ENCODE peak calls at places on chromosome 18, in eight cellular contexts. One of them, this sample, is unnamed.

GRCh38 chr18:13566941-13567762 is 159.2 kb downstream of the FAM210A start:
- DNase-seq in breast epithelium: no peak
- DNase-seq in Peyer's patch: peak
- DNase-seq in transverse colon: peak
- DNase-seq in ovary: no peak
- DNase-seq in NB4: no peak
- DNase-seq in IMR-90: no peak
- DNase-seq in adrenal gland: peak
- DNase-seq in this sample: no peak

GRCh38 chr18:44143054-44143453 is 537.6 kb upstream of the SETBP1 start:
- DNase-seq in breast epithelium: no peak
- DNase-seq in Peyer's patch: no peak
- DNase-seq in transverse colon: no peak
- DNase-seq in ovary: no peak
- DNase-seq in NB4: no peak
- DNase-seq in IMR-90: no peak
- DNase-seq in adrenal gland: no peak
- DNase-seq in this sample: no peak

GRCh38 chr18:26546875-26547301 is 1.5 kb downstream of the KCTD1 start:
- DNase-seq in breast epithelium: no peak
- DNase-seq in Peyer's patch: no peak
- DNase-seq in transverse colon: no peak
- DNase-seq in ovary: peak
- DNase-seq in NB4: no peak
- DNase-seq in IMR-90: no peak
- DNase-seq in adrenal gland: no peak
- DNase-seq in this sample: no peak

GRCh38 chr18:51149605-51150429 is 47.7 kb downstream of the MEX3C start:
- DNase-seq in breast epithelium: no peak
- DNase-seq in Peyer's patch: peak
- DNase-seq in transverse colon: no peak
- DNase-seq in ovary: no peak
- DNase-seq in NB4: no peak
- DNase-seq in IMR-90: peak
- DNase-seq in adrenal gland: peak
- DNase-seq in this sample: no peak

GRCh38 chr18:7467708-7468466 is 99.2 kb upstream of the PTPRM start:
- DNase-seq in breast epithelium: no peak
- DNase-seq in Peyer's patch: no peak
- DNase-seq in transverse colon: no peak
- DNase-seq in ovary: no peak
- DNase-seq in NB4: no peak
- DNase-seq in IMR-90: peak
- DNase-seq in adrenal gland: no peak
- DNase-seq in this sample: no peak

GRCh38 chr18:59265246-59266018 is 7.8 kb downstream of the RAX start:
- DNase-seq in breast epithelium: no peak
- DNase-seq in Peyer's patch: no peak
- DNase-seq in transverse colon: no peak
- DNase-seq in ovary: no peak
- DNase-seq in NB4: no peak
- DNase-seq in IMR-90: no peak
- DNase-seq in adrenal gland: no peak
- DNase-seq in this sample: no peak

GRCh38 chr18:70355620-70356385 is 67.0 kb downstream of the SOCS6 start:
- DNase-seq in breast epithelium: no peak
- DNase-seq in Peyer's patch: no peak
- DNase-seq in transverse colon: no peak
- DNase-seq in ovary: no peak
- DNase-seq in NB4: no peak
- DNase-seq in IMR-90: no peak
- DNase-seq in adrenal gland: no peak
- DNase-seq in this sample: no peak

GRCh38 chr18:44229693-44230108 is 451.0 kb upstream of the SETBP1 start:
- DNase-seq in breast epithelium: peak
- DNase-seq in Peyer's patch: peak
- DNase-seq in transverse colon: peak
- DNase-seq in ovary: peak
- DNase-seq in NB4: no peak
- DNase-seq in IMR-90: peak
- DNase-seq in adrenal gland: peak
- DNase-seq in this sample: no peak

GRCh38 chr18:32674491-32674890 is 98.3 kb downstream of the KLHL14 start:
- DNase-seq in breast epithelium: no peak
- DNase-seq in Peyer's patch: no peak
- DNase-seq in transverse colon: no peak
- DNase-seq in ovary: no peak
- DNase-seq in NB4: peak
- DNase-seq in IMR-90: no peak
- DNase-seq in adrenal gland: no peak
- DNase-seq in this sample: no peak

GRCh38 chr18:63890950-63891304 is 3.4 kb downstream of the SERPINB2 start:
- DNase-seq in breast epithelium: no peak
- DNase-seq in Peyer's patch: no peak
- DNase-seq in transverse colon: no peak
- DNase-seq in ovary: no peak
- DNase-seq in NB4: peak
- DNase-seq in IMR-90: peak
- DNase-seq in adrenal gland: no peak
- DNase-seq in this sample: no peak

GRCh38 chr18:32351014-32351413 is 119.7 kb downstream of the GAREM1 start:
- DNase-seq in breast epithelium: no peak
- DNase-seq in Peyer's patch: no peak
- DNase-seq in transverse colon: no peak
- DNase-seq in ovary: no peak
- DNase-seq in NB4: no peak
- DNase-seq in IMR-90: peak
- DNase-seq in adrenal gland: no peak
- DNase-seq in this sample: no peak

GRCh38 chr18:2070636-2071035 is 500.7 kb downstream of the METTL4 start:
- DNase-seq in breast epithelium: no peak
- DNase-seq in Peyer's patch: no peak
- DNase-seq in transverse colon: no peak
- DNase-seq in ovary: no peak
- DNase-seq in NB4: no peak
- DNase-seq in IMR-90: no peak
- DNase-seq in adrenal gland: no peak
- DNase-seq in this sample: no peak

GRCh38 chr18:159037-159652 is 788 bp downstream of the USP14 start:
- DNase-seq in breast epithelium: no peak
- DNase-seq in Peyer's patch: no peak
- DNase-seq in transverse colon: no peak
- DNase-seq in ovary: no peak
- DNase-seq in NB4: peak
- DNase-seq in IMR-90: peak
- DNase-seq in adrenal gland: no peak
- DNase-seq in this sample: no peak

GRCh38 chr18:65990944-65991708 is 240.3 kb downstream of the CDH7 start:
- DNase-seq in breast epithelium: no peak
- DNase-seq in Peyer's patch: no peak
- DNase-seq in transverse colon: no peak
- DNase-seq in ovary: no peak
- DNase-seq in NB4: no peak
- DNase-seq in IMR-90: no peak
- DNase-seq in adrenal gland: no peak
- DNase-seq in this sample: no peak

GRCh38 chr18:57835904-57836303 is 32.8 kb upstream of the ATP8B1 start:
- DNase-seq in breast epithelium: no peak
- DNase-seq in Peyer's patch: no peak
- DNase-seq in transverse colon: no peak
- DNase-seq in ovary: no peak
- DNase-seq in NB4: no peak
- DNase-seq in IMR-90: no peak
- DNase-seq in adrenal gland: no peak
- DNase-seq in this sample: no peak

GRCh38 chr18:61833387-61833786 is 59.4 kb downstream of the RNF152 start:
- DNase-seq in breast epithelium: no peak
- DNase-seq in Peyer's patch: no peak
- DNase-seq in transverse colon: no peak
- DNase-seq in ovary: no peak
- DNase-seq in NB4: peak
- DNase-seq in IMR-90: peak
- DNase-seq in adrenal gland: no peak
- DNase-seq in this sample: no peak

GRCh38 chr18:57518533-57518932 is 68.0 kb downstream of the FECH start:
- DNase-seq in breast epithelium: no peak
- DNase-seq in Peyer's patch: peak
- DNase-seq in transverse colon: peak
- DNase-seq in ovary: no peak
- DNase-seq in NB4: no peak
- DNase-seq in IMR-90: no peak
- DNase-seq in adrenal gland: no peak
- DNase-seq in this sample: peak

GRCh38 chr18:8659609-8660242 is 45.6 kb upstream of the MTCL1 start:
- DNase-seq in breast epithelium: no peak
- DNase-seq in Peyer's patch: no peak
- DNase-seq in transverse colon: no peak
- DNase-seq in ovary: no peak
- DNase-seq in NB4: no peak
- DNase-seq in IMR-90: no peak
- DNase-seq in adrenal gland: no peak
- DNase-seq in this sample: no peak

DNA sequence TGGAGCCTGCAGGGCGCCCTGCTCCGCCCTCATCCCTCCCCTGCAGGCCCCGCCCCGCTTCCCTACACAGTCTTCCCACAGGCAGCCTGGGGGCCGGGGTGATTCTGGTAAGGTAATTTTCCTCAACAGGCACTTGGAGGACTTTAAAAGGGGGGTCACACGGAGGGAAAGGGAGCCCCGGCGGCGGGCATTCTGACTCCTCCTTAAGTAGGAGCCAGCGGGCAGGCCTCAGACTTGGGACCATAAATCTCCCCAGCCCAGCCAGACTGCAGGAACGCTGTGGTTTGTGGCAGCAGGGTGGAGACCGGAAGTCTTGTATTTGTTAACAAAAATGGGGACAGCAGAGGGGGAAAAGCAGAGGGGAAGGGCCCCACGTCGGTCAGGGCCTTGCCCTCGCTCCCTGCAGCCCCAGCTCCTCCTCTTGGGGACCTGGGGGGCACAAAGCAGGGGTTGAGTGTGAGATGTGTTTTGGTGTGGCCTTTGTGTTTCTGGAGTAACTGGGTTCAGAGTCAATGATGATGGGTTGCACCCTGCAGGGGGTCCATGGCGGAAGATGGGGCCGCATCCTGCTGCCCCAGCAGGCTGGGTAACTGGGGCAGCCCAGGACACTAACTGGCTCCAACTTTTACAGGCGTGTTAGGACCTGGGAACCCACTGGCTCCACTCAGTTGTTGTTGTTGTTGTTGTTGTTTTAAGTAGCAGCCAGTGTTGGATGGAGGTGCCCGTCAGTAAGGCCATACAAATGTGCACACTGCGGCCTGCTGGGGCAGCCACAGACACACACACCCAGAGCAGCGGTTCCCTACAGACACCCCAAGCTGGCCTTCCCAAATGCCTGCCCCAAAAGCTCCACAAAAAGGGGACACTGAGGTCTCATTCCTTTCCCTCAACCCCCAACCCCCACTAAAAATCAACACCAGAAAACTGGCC is 27.7 kb downstream of the SMAD7 start:
- DNase-seq in breast epithelium: no peak
- DNase-seq in Peyer's patch: peak
- DNase-seq in transverse colon: peak
- DNase-seq in ovary: peak
- DNase-seq in NB4: peak
- DNase-seq in IMR-90: peak
- DNase-seq in adrenal gland: peak
- DNase-seq in this sample: peak
- H3K4me3 ChIP-seq in breast epithelium: peak
- H3K4me3 ChIP-seq in Peyer's patch: peak
- H3K4me3 ChIP-seq in transverse colon: peak
- H3K4me3 ChIP-seq in ovary: peak
- H3K4me3 ChIP-seq in NB4: no peak
- H3K4me3 ChIP-seq in IMR-90: no peak
- H3K4me3 ChIP-seq in adrenal gland: no peak
- H3K4me3 ChIP-seq in this sample: peak

GRCh38 chr18:49886891-49887764 is 73.8 kb upstream of the ACAA2 start:
- DNase-seq in breast epithelium: no peak
- DNase-seq in Peyer's patch: no peak
- DNase-seq in transverse colon: no peak
- DNase-seq in ovary: no peak
- DNase-seq in NB4: peak
- DNase-seq in IMR-90: no peak
- DNase-seq in adrenal gland: no peak
- DNase-seq in this sample: no peak
- TF ChIP-seq CTCF in breast epithelium: no peak
- TF ChIP-seq CTCF in Peyer's patch: no peak
- TF ChIP-seq CTCF in transverse colon: no peak
- TF ChIP-seq CTCF in ovary: no peak
- TF ChIP-seq CTCF in NB4: no peak
- TF ChIP-seq CTCF in IMR-90: no peak
- TF ChIP-seq CTCF in adrenal gland: no peak
- TF ChIP-seq CTCF in this sample: no peak

GRCh38 chr18:3667255-3668137 is 217.5 kb downstream of the TGIF1 start:
- DNase-seq in breast epithelium: no peak
- DNase-seq in Peyer's patch: no peak
- DNase-seq in transverse colon: no peak
- DNase-seq in ovary: no peak
- DNase-seq in NB4: no peak
- DNase-seq in IMR-90: no peak
- DNase-seq in adrenal gland: no peak
- DNase-seq in this sample: no peak
- TF ChIP-seq POLR2A in breast epithelium: no peak
- TF ChIP-seq POLR2A in Peyer's patch: no peak
- TF ChIP-seq POLR2A in transverse colon: no peak
- TF ChIP-seq POLR2A in ovary: no peak
- TF ChIP-seq POLR2A in NB4: no peak
- TF ChIP-seq POLR2A in IMR-90: no peak
- TF ChIP-seq POLR2A in adrenal gland: no peak
- TF ChIP-seq POLR2A in this sample: no peak

GRCh38 chr18:23585007-23585871 is 1.1 kb downstream of the NPC1 start:
- DNase-seq in breast epithelium: no peak
- DNase-seq in Peyer's patch: peak
- DNase-seq in transverse colon: peak
- DNase-seq in ovary: no peak
- DNase-seq in NB4: peak
- DNase-seq in IMR-90: no peak
- DNase-seq in adrenal gland: peak
- DNase-seq in this sample: peak

GRCh38 chr18:23588836-23589560 is 2.7 kb upstream of the NPC1 start:
- DNase-seq in breast epithelium: no peak
- DNase-seq in Peyer's patch: no peak
- DNase-seq in transverse colon: no peak
- DNase-seq in ovary: no peak
- DNase-seq in NB4: no peak
- DNase-seq in IMR-90: no peak
- DNase-seq in adrenal gland: no peak
- DNase-seq in this sample: no peak

GRCh38 chr18:23586249-23587196 is at the start of gene NPC1:
- DNase-seq in breast epithelium: peak
- DNase-seq in Peyer's patch: peak
- DNase-seq in transverse colon: peak
- DNase-seq in ovary: peak
- DNase-seq in NB4: peak
- DNase-seq in IMR-90: peak
- DNase-seq in adrenal gland: peak
- DNase-seq in this sample: peak

GRCh38 chr18:23585897-23586248 is 433 bp downstream of the NPC1 start:
- DNase-seq in breast epithelium: no peak
- DNase-seq in Peyer's patch: no peak
- DNase-seq in transverse colon: no peak
- DNase-seq in ovary: no peak
- DNase-seq in NB4: no peak
- DNase-seq in IMR-90: peak
- DNase-seq in adrenal gland: no peak
- DNase-seq in this sample: no peak

GRCh38 chr18:23587220-23587642 is 925 bp upstream of the NPC1 start:
- DNase-seq in breast epithelium: no peak
- DNase-seq in Peyer's patch: no peak
- DNase-seq in transverse colon: no peak
- DNase-seq in ovary: no peak
- DNase-seq in NB4: no peak
- DNase-seq in IMR-90: no peak
- DNase-seq in adrenal gland: no peak
- DNase-seq in this sample: no peak
- H3K4me3 ChIP-seq in breast epithelium: peak
- H3K4me3 ChIP-seq in Peyer's patch: peak
- H3K4me3 ChIP-seq in transverse colon: peak
- H3K4me3 ChIP-seq in ovary: peak
- H3K4me3 ChIP-seq in NB4: peak
- H3K4me3 ChIP-seq in IMR-90: peak
- H3K4me3 ChIP-seq in adrenal gland: no peak
- H3K4me3 ChIP-seq in this sample: no peak